ENCODE peak calls at places on chromosomes 2 and 18, in five cellular contexts. One of them, this sample, is unnamed.

GRCh38 chr2:42328148-42328833 is 32.7 kb downstream of the COX7A2L start:
- DNase-seq in Peyer's patch: no peak
- DNase-seq in T-helper 1 cell: no peak
- DNase-seq in B cell: peak; percentile 14
- DNase-seq in T-helper 2 cell: no peak
- DNase-seq in this sample: no peak

GRCh38 chr2:100197643-100198153 is 55.3 kb upstream of the AFF3 start:
- DNase-seq in Peyer's patch: peak; percentile 67
- DNase-seq in T-helper 1 cell: no peak
- DNase-seq in B cell: no peak
- DNase-seq in T-helper 2 cell: no peak
- DNase-seq in this sample: no peak

GRCh38 chr18:4524096-4524495 is 69.0 kb upstream of the DLGAP1 start:
- DNase-seq in Peyer's patch: no peak
- DNase-seq in T-helper 1 cell: no peak
- DNase-seq in B cell: no peak
- DNase-seq in T-helper 2 cell: no peak
- DNase-seq in this sample: no peak

GRCh38 chr2:146412625-146413024 is 1432.2 kb upstream of the ACVR2A start:
- DNase-seq in Peyer's patch: no peak
- DNase-seq in T-helper 1 cell: no peak
- DNase-seq in B cell: no peak
- DNase-seq in T-helper 2 cell: no peak
- DNase-seq in this sample: no peak

GRCh38 chr2:168169097-168169745 is 78.2 kb downstream of the STK39 start:
- DNase-seq in Peyer's patch: no peak
- DNase-seq in T-helper 1 cell: no peak
- DNase-seq in B cell: no peak
- DNase-seq in T-helper 2 cell: no peak
- DNase-seq in this sample: no peak

GRCh38 chr2:118738524-118739308 is 108.7 kb downstream of the EN1 start:
- DNase-seq in Peyer's patch: no peak
- DNase-seq in T-helper 1 cell: no peak
- DNase-seq in B cell: no peak
- DNase-seq in T-helper 2 cell: no peak
- DNase-seq in this sample: no peak

GRCh38 chr2:207122914-207123744 is 42.6 kb downstream of the KLF7 start:
- DNase-seq in Peyer's patch: no peak
- DNase-seq in T-helper 1 cell: no peak
- DNase-seq in B cell: no peak
- DNase-seq in T-helper 2 cell: no peak
- DNase-seq in this sample: no peak

GRCh38 chr18:55024568-55024967 is 65.3 kb upstream of the CCDC68 start:
- DNase-seq in Peyer's patch: no peak
- DNase-seq in T-helper 1 cell: no peak
- DNase-seq in B cell: no peak
- DNase-seq in T-helper 2 cell: no peak
- DNase-seq in this sample: no peak

GRCh38 chr2:220293966-220294365 is 666.5 kb downstream of the SLC4A3 start:
- DNase-seq in Peyer's patch: no peak
- DNase-seq in T-helper 1 cell: no peak
- DNase-seq in B cell: no peak
- DNase-seq in T-helper 2 cell: no peak
- DNase-seq in this sample: no peak

GRCh38 chr2:167935803-167936110 is 311.6 kb downstream of the STK39 start:
- DNase-seq in Peyer's patch: no peak
- DNase-seq in T-helper 1 cell: no peak
- DNase-seq in B cell: no peak
- DNase-seq in T-helper 2 cell: no peak
- DNase-seq in this sample: no peak

GRCh38 chr2:28623582-28624405 is 127.8 kb upstream of the PPP1CB start:
- DNase-seq in Peyer's patch: no peak
- DNase-seq in T-helper 1 cell: no peak
- DNase-seq in B cell: no peak
- DNase-seq in T-helper 2 cell: no peak
- DNase-seq in this sample: no peak

GRCh38 chr2:237923507-237924163 is 43.2 kb upstream of the UBE2F start:
- DNase-seq in Peyer's patch: peak; percentile 91
- DNase-seq in T-helper 1 cell: peak; percentile 65
- DNase-seq in B cell: peak; percentile 87
- DNase-seq in T-helper 2 cell: peak; percentile 61
- DNase-seq in this sample: peak; percentile 71

GRCh38 chr2:74512744-74513604 is 1.3 kb upstream of the TLX2 start:
- DNase-seq in Peyer's patch: peak; percentile 44
- DNase-seq in T-helper 1 cell: no peak
- DNase-seq in B cell: no peak
- DNase-seq in T-helper 2 cell: no peak
- DNase-seq in this sample: no peak

GRCh38 chr2:66569321-66569851 is 134.5 kb downstream of the MEIS1 start:
- DNase-seq in Peyer's patch: no peak
- DNase-seq in T-helper 1 cell: no peak
- DNase-seq in B cell: no peak
- DNase-seq in T-helper 2 cell: no peak
- DNase-seq in this sample: no peak

GRCh38 chr2:100242891-100243670 is 79.2 kb downstream of the LONRF2 start:
- DNase-seq in Peyer's patch: peak; percentile 75
- DNase-seq in T-helper 1 cell: peak; percentile 31
- DNase-seq in B cell: peak; percentile 77
- DNase-seq in T-helper 2 cell: peak; percentile 15
- DNase-seq in this sample: peak; percentile 41

GRCh38 chr2:42031783-42032620 is 15.8 kb upstream of the PKDCC start:
- DNase-seq in Peyer's patch: no peak
- DNase-seq in T-helper 1 cell: no peak
- DNase-seq in B cell: no peak
- DNase-seq in T-helper 2 cell: no peak
- DNase-seq in this sample: no peak

GRCh38 chr18:22552899-22553460 is 135.3 kb upstream of the CTAGE1 start:
- DNase-seq in Peyer's patch: no peak
- DNase-seq in T-helper 1 cell: no peak
- DNase-seq in B cell: no peak
- DNase-seq in T-helper 2 cell: no peak
- DNase-seq in this sample: no peak

This sample was measured in CD8-positive, alpha-beta T cell.